ENCODE peak calls at places on chromosomes 12 and 14, in four cellular contexts. Z, T, O and F are unnamed samples.

GRCh38 chr14:87868920-87869319 is 124.1 kb downstream of the GALC start:
- DNase-seq in Z (no peak), O (no peak), T (no peak), F (no peak)

GRCh38 chr12:89134213-89134770 is 218.0 kb downstream of the DUSP6 start:
- DNase-seq in T (no peak), O (no peak), Z (peak; percentile 3), F (no peak)

GRCh38 chr12:27965966-27966365 is 6.6 kb downstream of the PTHLH start:
- DNase-seq in O (no peak), T (no peak), Z (no peak), F (no peak)

GRCh38 chr14:65074449-65075155 is 27.7 kb downstream of the MAX start:
- DNase-seq in O (no peak), Z (no peak), T (no peak), F (no peak)

GRCh38 chr12:52396656-52397055 is 9.5 kb downstream of the KRT82 start:
- DNase-seq in O (no peak), Z (no peak), T (no peak), F (no peak)

GRCh38 chr12:121576851-121577391 is 3.9 kb downstream of the KDM2B start:
- DNase-seq in O (no peak), Z (peak; percentile 93), T (no peak), F (peak; percentile 87)

GRCh38 chr14:66395300-66395699 is 90.9 kb upstream of the CCDC196 start:
- DNase-seq in Z (no peak), T (peak; percentile 3), O (no peak), F (no peak)

GRCh38 chr14:103880334-103880985 is 33.1 kb upstream of the PPP1R13B start:
- DNase-seq in Z (no peak), O (peak; percentile 85), T (no peak), F (no peak)

GRCh38 chr14:105488781-105489606 is 2.1 kb upstream of the TEDC1 start:
- DNase-seq in T (no peak), Z (no peak), O (no peak), F (no peak)

GRCh38 chr14:74134484-74134883 is 49.7 kb downstream of the LIN52 start:
- DNase-seq in T (no peak), O (no peak), Z (no peak), F (no peak)

GRCh38 chr12:102061096-102061555 is 665 bp downstream of the WASHC3 start:
- DNase-seq in Z (no peak), O (no peak), T (peak; percentile 22), F (no peak)

GRCh38 chr12:108282676-108283075 is 56.4 kb downstream of the CMKLR1 start:
- DNase-seq in T (no peak), O (no peak), Z (no peak), F (no peak)

GRCh38 chr12:73964641-73965040 is 573.0 kb upstream of the ATXN7L3B start:
- DNase-seq in T (no peak), O (no peak), Z (no peak), F (no peak)

GRCh38 chr14:31941487-31941886 is 135.6 kb upstream of the ARHGAP5 start:
- DNase-seq in O (no peak), T (no peak), Z (no peak), F (no peak)

GRCh38 chr14:105392161-105393090 is 5.9 kb upstream of the TEX22 start:
- DNase-seq in Z (no peak), O (no peak), T (no peak), F (no peak)

GRCh38 chr14:72664651-72665050 is 229.2 kb downstream of the DPF3 start:
- DNase-seq in Z (no peak), T (no peak), O (no peak), F (no peak)

GRCh38 chr14:104303705-104304425 is 165.5 kb downstream of the KIF26A start:
- DNase-seq in O (no peak), Z (no peak), T (no peak), F (no peak)

GRCh38 chr14:71618716-71619115 is 313.5 kb upstream of the RGS6 start:
- DNase-seq in O (no peak), T (no peak), Z (no peak), F (no peak)

GRCh38 chr12:106238146-106238545 is 9.7 kb downstream of the CKAP4 start:
- DNase-seq in Z (peak; percentile 47), T (no peak), O (peak; percentile 26), F (peak; percentile 45)

GRCh38 chr14:99176156-99176945 is 95.6 kb downstream of the BCL11B start:
- DNase-seq in O (peak; percentile 47), T (no peak), Z (no peak), F (peak; percentile 35)

GRCh38 chr14:64680013-64680674 is 24.1 kb upstream of the PLEKHG3 start:
- DNase-seq in T (no peak), Z (peak; percentile 59), O (no peak), F (no peak)

GRCh38 chr14:106318700-106319099 is 792.3 kb downstream of the TMEM121 start:
- DNase-seq in T (peak; percentile 15), Z (no peak), O (no peak), F (no peak)

GRCh38 chr14:64388533-64389243 is 535 bp downstream of the MTHFD1 start:
- DNase-seq in T (no peak), O (no peak), Z (peak; percentile 21), F (no peak)

GRCh38 chr12:52870361-52871290 is 21.8 kb upstream of the KRT78 start:
- DNase-seq in Z (peak; percentile 86), O (no peak), T (peak; percentile 73), F (peak; percentile 88)

GRCh38 chr14:101711041-101711861 is 50.3 kb upstream of the PPP2R5C start:
- DNase-seq in O (no peak), T (no peak), Z (peak; percentile 39), F (no peak)

GRCh38 chr14:61860294-61860918 is 98.2 kb downstream of the SNAPC1 start:
- DNase-seq in O (no peak), Z (peak; percentile 45), T (peak; percentile 31), F (peak; percentile 67)